ENCODE peak calls at places on chromosomes 3 and 15, in nine cellular contexts. Z is stimulated activated naive CD8-positive, alpha-beta T cell treated with anti-CD3 and anti-CD28 coated beads, Interleukin-15, Interleukin-2, amounts not matched to agents 100 U/mL and 50 U/mL, for 24 hours; B is sigmoid colon; I is stimulated activated CD4-positive, alpha-beta T cell treated with anti-CD3 and anti-CD28 coated beads, Interleukin-12 subunit alpha, Interleukin-12 subunit beta, amount 100 ng/mL, for 4 hours; E is SHP77; U is smooth muscle cell of the brain vasculature; Q is endothelial cell; D is cardiac muscle cell; P is Ammon's horn. W is an unnamed sample.

GRCh38 chr3:177835917-177836316 is 638.6 kb upstream of the TBL1XR1 start:
- DNase-seq in P (no peak), B (no peak), Z (no peak), D (peak), E (no peak), I (no peak), U (peak), Q (no peak), W (no peak)

GRCh38 chr3:168443967-168444366 is 348.2 kb upstream of the GOLIM4 start:
- DNase-seq in Z (no peak), Q (no peak), E (no peak), B (no peak), I (no peak), P (no peak), D (no peak), U (no peak), W (no peak)

GRCh38 chr3:159187232-159187631 is 385.4 kb downstream of the MFSD1 start:
- DNase-seq in D (peak), P (no peak), I (no peak), Z (no peak), U (no peak), B (no peak), E (no peak), Q (no peak), W (no peak)

GRCh38 chr15:67063689-67064606 is 1.5 kb upstream of the SMAD3 start:
- DNase-seq in U (no peak), Q (peak), Z (peak), E (peak), B (no peak), P (no peak), I (no peak), D (no peak), W (peak)

GRCh38 chr15:83123529-83123928 is 16.1 kb downstream of the TM6SF1 start:
- DNase-seq in Z (no peak), B (no peak), D (no peak), P (no peak), E (peak), I (no peak), U (no peak), Q (no peak), W (no peak)

GRCh38 chr3:183644244-183644643 is 8.8 kb downstream of the KLHL24 start:
- DNase-seq in B (no peak), I (no peak), D (no peak), P (no peak), Q (no peak), E (no peak), U (no peak), Z (no peak), W (no peak)

GRCh38 chr15:74614744-74615312 is 808 bp upstream of the CLK3 start:
- DNase-seq in I (peak), B (peak), Q (no peak), Z (peak), D (peak), P (peak), E (peak), U (no peak), W (peak)

GRCh38 chr15:72787521-72787920 is 4.0 kb upstream of the ADPGK start:
- DNase-seq in E (no peak), U (no peak), B (no peak), Q (no peak), Z (no peak), D (no peak), I (no peak), P (no peak), W (no peak)

GRCh38 chr3:129383292-129383860 is 45.1 kb downstream of the EFCAB12 start:
- DNase-seq in P (peak), B (no peak), I (peak), E (peak), Z (peak), D (peak), Q (peak), U (peak), W (peak)

GRCh38 chr15:37765809-37766208 is 168.6 kb upstream of the TMCO5A start:
- DNase-seq in U (no peak), D (no peak), E (no peak), Z (peak), B (no peak), P (no peak), Q (peak), I (no peak), W (no peak)

GRCh38 chr3:147383617-147384016 is 22.7 kb downstream of the ZIC4 start:
- DNase-seq in Z (no peak), U (no peak), P (no peak), B (no peak), D (no peak), I (no peak), E (no peak), Q (no peak), W (no peak)

GRCh38 chr15:68210409-68210756 is 5.3 kb upstream of the CALML4 start:
- DNase-seq in B (no peak), U (no peak), D (no peak), P (no peak), E (no peak), Z (no peak), I (no peak), Q (no peak), W (no peak)

GRCh38 chr15:32828507-32829186 is 110.8 kb downstream of the GREM1 start:
- DNase-seq in Z (no peak), I (no peak), P (no peak), E (no peak), U (peak), Q (no peak), B (no peak), D (peak), W (no peak)

GRCh38 chr3:73259841-73260240 is 198.4 kb downstream of the EBLN2 start:
- DNase-seq in P (no peak), D (no peak), E (no peak), U (no peak), Q (no peak), Z (no peak), I (no peak), B (no peak), W (no peak)

GRCh38 chr3:80643421-80643820 is 875.6 kb upstream of the ROBO1 start:
- DNase-seq in D (no peak), P (peak), Z (no peak), U (no peak), Q (no peak), B (no peak), E (no peak), I (no peak), W (no peak)

GRCh38 chr3:77935418-77935817 is 895.5 kb downstream of the ROBO2 start:
- DNase-seq in U (no peak), D (no peak), Z (no peak), B (no peak), Q (no peak), P (no peak), E (no peak), I (no peak), W (no peak)

GRCh38 chr3:7978104-7978457 is 523.5 kb upstream of the LMCD1 start:
- DNase-seq in Z (no peak), D (no peak), Q (no peak), B (no peak), U (no peak), E (no peak), I (no peak), P (peak), W (no peak)

GRCh38 chr15:53710906-53711305 is 48.6 kb downstream of the WDR72 start:
- DNase-seq in I (no peak), B (no peak), D (no peak), E (no peak), Q (no peak), U (no peak), Z (no peak), P (no peak), W (no peak)

GRCh38 chr3:105780114-105780513 is 88.7 kb downstream of the CBLB start:
- DNase-seq in P (no peak), Z (no peak), B (no peak), D (peak), E (no peak), U (no peak), Q (no peak), I (no peak), W (no peak)

GRCh38 chr15:34619151-34619550 is 35.7 kb upstream of the GOLGA8B start:
- DNase-seq in I (no peak), Q (no peak), Z (no peak), P (no peak), B (no peak), E (no peak), D (no peak), U (no peak), W (no peak)

GRCh38 chr15:63939531-63940130 is 105.9 kb upstream of the HERC1 start:
- DNase-seq in Q (peak), P (no peak), U (no peak), B (peak), D (peak), E (peak), I (no peak), Z (peak), W (no peak)

GRCh38 chr3:13708871-13709595 is 160.1 kb downstream of the FBLN2 start:
- DNase-seq in D (no peak), P (no peak), Z (no peak), I (no peak), B (no peak), E (no peak), U (no peak), Q (peak), W (no peak)

GRCh38 chr3:172096881-172097420 is 57.6 kb downstream of the FNDC3B start:
- DNase-seq in Z (no peak), Q (no peak), U (no peak), P (no peak), D (peak), B (no peak), I (no peak), E (no peak), W (peak)

GRCh38 chr3:12479919-12480425 is 4.3 kb upstream of the TSEN2 start:
- DNase-seq in Z (no peak), U (no peak), E (peak), I (no peak), P (peak), B (no peak), Q (peak), D (peak), W (peak)

GRCh38 chr15:20646529-20647142 is 105.0 kb upstream of the GOLGA6L6 start:
- DNase-seq in B (peak), Z (no peak), P (no peak), E (no peak), Q (no peak), I (no peak), D (no peak), U (no peak), W (no peak)

GRCh38 chr3:44795197-44795596 is 33.6 kb downstream of the KIF15 start:
- DNase-seq in Z (no peak), Q (no peak), P (no peak), U (peak), E (no peak), I (no peak), D (no peak), B (no peak), W (no peak)

GRCh38 chr15:75682181-75683135 is 30.2 kb downstream of the CSPG4 start:
- DNase-seq in D (no peak), Q (no peak), U (no peak), B (no peak), Z (no peak), I (no peak), P (no peak), E (no peak), W (no peak)

GRCh38 chr3:173993299-173993698 is 595.8 kb downstream of the NLGN1 start:
- DNase-seq in D (peak), Q (no peak), I (no peak), Z (no peak), B (no peak), E (peak), U (no peak), P (peak), W (peak)

GRCh38 chr3:71172176-71172575 is 411.4 kb downstream of the FOXP1 start:
- DNase-seq in Q (no peak), I (no peak), E (no peak), P (no peak), B (no peak), D (peak), Z (no peak), U (no peak), W (no peak)

GRCh38 chr3:148023994-148024393 is 614.8 kb downstream of the ZIC1 start:
- DNase-seq in Q (no peak), I (no peak), E (no peak), U (no peak), D (peak), P (no peak), B (peak), Z (no peak), W (no peak)

GRCh38 chr15:48005921-48006541 is 114.8 kb upstream of the SLC24A5 start:
- DNase-seq in E (no peak), B (no peak), P (no peak), Z (no peak), D (no peak), I (no peak), U (no peak), Q (no peak), W (no peak)